ENCODE peak calls at places on chromosomes 4 and X, in four cellular contexts. N, L, M and C are unnamed samples.

GRCh38 chrX:53445977-53446376 is 11.8 kb upstream of the HSD17B10 start:
- DNase-seq in L (peak; percentile 49), N (peak; percentile 49), M (peak; percentile 45), C (no peak)

GRCh38 chrX:71541546-71542022 is 8.7 kb downstream of the OGT start:
- DNase-seq in M (no peak), N (no peak), L (peak; percentile 77), C (no peak)

GRCh38 chr4:140818433-140818832 is 62.2 kb upstream of the TBC1D9 start:
- DNase-seq in N (no peak), L (no peak), M (no peak), C (no peak)

GRCh38 chr4:141427726-141428296 is 207.1 kb downstream of the ZNF330 start:
- DNase-seq in L (peak; percentile 56), N (no peak), M (no peak), C (no peak)

GRCh38 chrX:14964500-14964899 is 91.3 kb downstream of the MOSPD2 start:
- DNase-seq in N (no peak), M (no peak), L (peak; percentile 26), C (no peak)

GRCh38 chrX:23888887-23889501 is 18.7 kb downstream of the APOO start:
- DNase-seq in N (no peak), L (peak; percentile 52), M (no peak), C (no peak)

GRCh38 chr4:6855692-6856297 is 53.8 kb upstream of the TBC1D14 start:
- DNase-seq in L (peak; percentile 68), M (no peak), N (no peak), C (no peak)

GRCh38 chr4:18366762-18367358 is 345.3 kb upstream of the LCORL start:
- DNase-seq in M (no peak), L (peak; percentile 59), N (no peak), C (no peak)

GRCh38 chr4:26173619-26174018 is 147.2 kb upstream of the RBPJ start:
- DNase-seq in N (no peak), M (no peak), L (no peak), C (no peak)

GRCh38 chr4:102500371-102501175 is 586 bp upstream of the NFKB1 start:
- DNase-seq in M (peak; percentile 72), N (peak; percentile 48), L (peak; percentile 59), C (no peak)
- TF ChIP-seq CTCF in M (peak; percentile 7), N (no peak), L (no peak), C (no peak)

DNA sequence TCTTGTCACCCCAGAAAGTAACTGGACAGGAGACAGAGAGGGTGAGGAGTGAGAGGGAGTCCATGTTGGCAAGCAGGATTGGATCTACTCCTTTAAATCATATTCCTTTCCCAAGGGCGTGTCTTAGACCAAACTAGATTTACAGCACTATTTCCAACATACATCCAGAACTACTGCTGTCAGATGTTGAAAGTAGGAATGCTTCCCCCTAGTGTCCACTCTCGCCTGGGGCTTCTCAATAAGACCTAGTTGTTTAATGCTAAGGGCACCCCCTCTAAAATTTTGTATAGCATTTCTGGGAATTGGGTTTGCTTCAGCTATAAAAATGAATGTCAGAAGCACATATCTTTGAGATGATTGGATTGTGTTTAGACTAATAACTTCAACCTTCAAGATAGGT is 13.3 kb downstream of the OFD1 start:
- DNase-seq in L (peak; percentile 78), N (no peak), M (no peak), C (no peak)
- TF ChIP-seq CTCF in L (peak; percentile 52), N (peak; percentile 60), M (peak; percentile 46), C (peak; percentile 52)

DNA sequence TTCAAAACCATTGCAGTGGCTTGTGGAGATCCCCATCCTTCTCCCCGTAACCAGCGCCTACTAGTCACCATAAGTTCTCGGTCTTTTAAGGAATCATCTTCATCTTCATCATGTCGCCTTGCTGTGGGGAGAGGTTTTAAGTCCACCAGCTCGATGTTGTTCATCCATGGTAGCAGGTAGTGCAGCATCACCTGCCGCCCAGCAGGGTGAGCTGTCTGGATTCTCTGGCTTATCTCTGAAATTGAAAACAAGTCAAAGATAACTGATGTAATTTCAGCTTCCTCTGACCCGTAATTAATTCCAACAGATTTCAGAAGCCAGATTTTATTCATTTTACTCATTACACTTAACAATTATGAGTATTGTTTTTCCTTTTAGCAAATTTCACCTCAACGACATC is 67.4 kb downstream of the ZAR1 start:
- DNase-seq in M (no peak), N (peak; percentile 32), L (peak; percentile 5), C (no peak)
- TF ChIP-seq CTCF in M (no peak), N (peak; percentile 65), L (peak; percentile 20), C (no peak)

DNA sequence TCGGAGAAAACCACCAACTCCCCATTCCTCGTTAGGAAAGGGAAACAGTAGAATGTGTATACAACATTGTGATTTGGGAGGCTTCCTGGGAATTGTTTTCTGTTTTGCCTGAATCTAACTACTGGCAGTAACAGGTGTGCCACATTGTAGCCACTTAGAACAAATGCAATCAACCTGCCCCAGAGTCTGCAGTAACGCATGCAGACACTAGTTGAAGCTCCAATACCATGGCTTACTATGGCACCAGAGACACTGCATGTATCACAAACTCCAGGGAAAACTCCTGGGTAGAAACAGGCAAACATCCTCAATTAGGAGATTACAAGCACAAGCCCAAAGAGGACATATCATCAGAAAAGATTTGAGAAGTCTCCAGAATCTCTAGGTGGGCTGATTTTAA is 154.2 kb upstream of the NEIL3 start:
- DNase-seq in L (no peak), M (no peak), N (peak; percentile 32), C (no peak)
- TF ChIP-seq CTCF in L (no peak), M (no peak), N (peak; percentile 27), C (no peak)

GRCh38 chr4:118738999-118739690 is 54.0 kb downstream of the METTL14 start:
- DNase-seq in N (no peak), L (no peak), M (no peak), C (no peak)

GRCh38 chr4:118742050-118742449 is 56.9 kb downstream of the METTL14 start:
- DNase-seq in L (no peak), M (no peak), N (no peak), C (no peak)

GRCh38 chr4:118741456-118741855 is 56.3 kb downstream of the METTL14 start:
- DNase-seq in M (no peak), N (no peak), L (peak; percentile 37), C (no peak)

GRCh38 chr4:118738090-118738489 is 52.9 kb downstream of the METTL14 start:
- DNase-seq in M (no peak), L (no peak), N (no peak), C (no peak)

DNA sequence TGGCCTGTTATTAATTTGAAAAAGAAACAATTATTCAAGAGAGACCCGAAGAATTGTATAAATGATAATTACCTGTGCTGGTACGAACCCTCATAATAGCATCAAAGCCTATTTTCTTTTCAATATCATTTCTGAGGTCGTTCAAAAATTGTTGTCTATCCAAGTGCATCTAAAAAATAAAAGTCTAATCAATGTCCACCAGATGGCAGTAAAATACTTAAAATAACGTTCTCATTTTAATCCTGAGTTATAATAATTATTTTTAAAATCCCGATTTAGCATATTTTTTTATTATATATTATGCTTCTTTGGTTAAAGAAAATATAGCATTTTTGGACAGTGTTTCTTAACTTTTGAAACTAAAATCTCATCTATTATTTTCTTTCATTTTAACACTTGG is 55.7 kb downstream of the METTL14 start:
- DNase-seq in N (no peak), M (no peak), L (peak; percentile 47), C (no peak)
- TF ChIP-seq CTCF in N (peak; percentile 66), M (peak; percentile 44), L (no peak), C (peak; percentile 64)

GRCh38 chr4:66034671-66035070 is 364.4 kb upstream of the EPHA5 start:
- DNase-seq in M (no peak), N (no peak), L (no peak), C (no peak)

GRCh38 chr4:66032571-66032970 is 362.3 kb upstream of the EPHA5 start:
- DNase-seq in L (peak; percentile 29), N (no peak), M (no peak), C (no peak)

DNA sequence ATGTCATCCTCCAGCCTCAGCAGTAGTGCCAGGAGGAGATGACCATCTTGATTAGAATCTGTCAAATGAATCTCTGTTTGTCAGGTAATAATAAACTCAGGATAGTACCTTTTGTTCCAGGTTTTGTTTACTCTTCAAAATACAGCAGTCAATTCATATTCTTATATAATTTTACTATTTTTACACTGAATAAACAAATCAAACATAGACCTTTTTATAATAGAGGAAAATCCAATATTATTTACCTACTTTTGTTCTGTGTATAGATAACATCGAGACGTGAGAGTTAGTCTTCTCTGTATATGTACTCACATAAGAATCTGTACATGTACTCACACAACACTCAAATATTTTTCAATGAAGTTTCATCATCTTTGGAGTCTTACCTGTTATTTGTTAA is 365.4 kb upstream of the EPHA5 start:
- DNase-seq in N (no peak), L (no peak), M (no peak), C (no peak)
- TF ChIP-seq CTCF in N (no peak), L (no peak), M (no peak), C (no peak)

DNA sequence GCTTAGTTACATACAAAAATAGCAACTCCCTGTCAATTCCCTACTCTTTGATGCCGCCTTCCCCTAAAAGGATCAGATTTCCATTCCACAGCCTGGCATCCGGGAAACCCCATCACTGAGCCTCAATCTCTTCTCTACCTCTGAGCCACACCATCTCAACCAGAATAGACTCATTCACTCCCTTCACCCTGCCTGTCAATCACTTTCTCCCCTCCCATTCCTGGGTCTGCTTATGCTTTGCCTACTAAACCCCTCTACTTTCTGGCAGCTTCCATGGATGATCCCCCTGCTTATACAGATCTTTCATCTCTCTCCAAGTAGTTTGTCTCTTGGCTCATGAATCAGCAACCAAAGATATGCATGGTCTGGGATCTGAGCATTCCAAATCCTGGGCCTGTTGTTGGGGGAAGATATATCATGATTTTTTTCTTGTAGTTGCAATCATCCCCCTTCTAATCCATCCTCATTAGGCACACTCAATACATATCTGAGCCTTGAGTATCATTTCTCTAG is 2.6 kb downstream of the AMER1 start:
- DNase-seq in L (no peak), M (no peak), N (no peak), C (no peak)
- TF ChIP-seq CTCF in L (no peak), M (no peak), N (no peak), C (no peak)

GRCh38 chr4:23614284-23614892 is 275.5 kb downstream of the PPARGC1A start:
- DNase-seq in N (peak; percentile 62), M (no peak), L (peak; percentile 9), C (no peak)
- TF ChIP-seq CTCF in N (peak; percentile 60), M (peak; percentile 40), L (peak; percentile 18), C (no peak)